ENCODE peak calls at places on chromosome 5, in four cellular contexts. K is A549, N is activated B cell treated with CpG ODN at 0.5 μM for 24 hours, C is HFF-Myc. D is an unnamed sample.
A peak's percentile ranks its signal among the peaks of the same experiment; 100 is the strongest.

GRCh38 chr5:143350790-143351603 is 52.5 kb downstream of the NR3C1 start:
- DNase-seq in K (peak; percentile 39), N (no peak), C (peak; percentile 69), D (no peak)

GRCh38 chr5:10424124-10424731 is 17.5 kb upstream of the ROPN1L start:
- DNase-seq in K (peak; percentile 59), N (no peak), C (no peak), D (no peak)

GRCh38 chr5:172438304-172438652 is 16.0 kb downstream of the SH3PXD2B start:
- DNase-seq in K (no peak), N (no peak), C (no peak), D (no peak)

GRCh38 chr5:157516626-157517325 is 56.8 kb downstream of the NIPAL4 start:
- DNase-seq in K (peak; percentile 52), N (no peak), C (peak; percentile 59), D (no peak)

GRCh38 chr5:198516-198915 is 7.2 kb downstream of the LRRC14B start:
- DNase-seq in K (no peak), N (no peak), C (no peak), D (no peak)

GRCh38 chr5:76270214-76270613 is 132.9 kb upstream of the IQGAP2 start:
- DNase-seq in K (no peak), N (no peak), C (no peak), D (no peak)

GRCh38 chr5:150436141-150436680 is 13.3 kb downstream of the RPS14 start:
- DNase-seq in K (peak; percentile 88), N (peak; percentile 76), C (peak; percentile 76), D (peak; percentile 85)

GRCh38 chr5:94693043-94693822 is 74.8 kb downstream of the SLF1 start:
- DNase-seq in K (peak; percentile 47), N (no peak), C (peak; percentile 33), D (no peak)

GRCh38 chr5:154523704-154524103 is 45.7 kb upstream of the HAND1 start:
- DNase-seq in K (no peak), N (no peak), C (no peak), D (no peak)

GRCh38 chr5:139600336-139600949 is 39.3 kb downstream of the UBE2D2 start:
- DNase-seq in K (peak; percentile 35), N (no peak), C (no peak), D (no peak)

GRCh38 chr5:137086289-137086838 is 412.8 kb downstream of the SPOCK1 start:
- DNase-seq in K (no peak), N (no peak), C (no peak), D (no peak)

GRCh38 chr5:57720656-57721055 is 238.0 kb upstream of the ACTBL2 start:
- DNase-seq in K (no peak), N (no peak), C (no peak), D (no peak)

GRCh38 chr5:173281910-173282309 is 46.3 kb downstream of the STC2 start:
- DNase-seq in K (peak; percentile 54), N (no peak), C (no peak), D (no peak)

GRCh38 chr5:147509710-147510651 is at the start of gene DPYSL3:
- DNase-seq in K (peak; percentile 73), N (no peak), C (no peak), D (no peak)

DNA sequence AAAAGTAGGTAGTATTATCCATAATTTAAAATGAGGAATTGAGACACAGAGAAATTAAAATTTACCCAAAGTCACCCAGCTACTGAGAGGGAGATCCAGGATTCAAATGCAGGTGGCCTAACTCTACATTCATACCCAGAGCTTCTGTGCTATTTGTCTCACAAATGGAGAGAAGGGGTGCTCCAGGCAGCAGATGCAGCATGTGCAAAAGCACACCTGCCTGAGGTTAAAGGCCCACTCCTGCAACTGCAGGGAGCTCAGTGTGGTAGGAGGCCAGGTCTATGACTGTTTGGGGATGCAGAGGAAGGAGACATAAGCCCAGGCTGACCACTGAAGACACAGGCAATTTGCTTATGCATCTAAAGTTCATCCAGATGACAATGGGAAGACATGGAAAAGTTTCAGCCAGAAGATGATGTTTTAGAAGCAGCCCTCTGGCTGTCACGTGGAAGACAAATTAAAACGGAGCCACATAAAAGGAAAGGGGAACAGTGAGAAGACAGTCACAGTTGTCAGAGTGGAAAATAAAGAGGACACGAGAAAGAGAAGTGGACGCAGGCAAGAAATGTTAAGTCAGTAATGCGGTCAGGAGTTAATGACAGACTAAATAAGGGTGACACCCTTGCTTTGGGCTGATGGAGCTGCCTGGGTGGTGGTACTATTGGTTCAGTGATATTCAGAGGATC is 214.7 kb downstream of the EBF1 start:
- DNase-seq in K (no peak), N (no peak), C (no peak), D (no peak)
- TF ChIP-seq CTCF in K (no peak), N (no peak), C (no peak), D (no peak)

GRCh38 chr5:6745706-6746217 is 32.5 kb downstream of the TENT4A start:
- DNase-seq in K (peak; percentile 52), N (no peak), C (no peak), D (no peak)
- TF ChIP-seq CTCF in K (peak; percentile 70), N (peak; percentile 71), C (peak; percentile 64), D (peak; percentile 70)

GRCh38 chr5:178074266-178074952 is 38.9 kb upstream of the N4BP3 start:
- DNase-seq in K (no peak), N (no peak), C (no peak), D (no peak)
- TF ChIP-seq CTCF in K (no peak), N (no peak), C (peak; percentile 16), D (no peak)

DNA sequence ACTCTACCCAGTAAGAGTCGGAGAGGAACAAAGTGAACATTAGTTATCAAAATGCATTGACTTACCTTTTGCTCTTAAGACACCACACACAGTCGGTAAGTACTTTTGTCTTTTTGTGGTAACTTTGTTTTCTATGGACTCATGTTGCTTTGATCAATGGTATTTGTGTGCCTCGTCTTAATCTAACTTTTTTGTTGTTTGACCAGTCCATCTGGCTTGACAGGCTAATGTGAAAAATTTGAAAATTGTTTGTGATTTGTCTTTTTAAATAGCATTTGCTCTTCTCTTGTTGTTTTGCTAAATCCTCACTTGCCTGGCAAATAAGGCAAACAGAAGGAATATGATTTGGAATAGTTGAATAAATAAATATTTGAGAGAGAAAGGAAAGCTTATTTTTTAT is 71.4 kb upstream of the CHD1 start:
- DNase-seq in K (no peak), N (no peak), C (no peak), D (no peak)
- TF ChIP-seq CTCF in K (no peak), N (no peak), C (no peak), D (no peak)

DNA sequence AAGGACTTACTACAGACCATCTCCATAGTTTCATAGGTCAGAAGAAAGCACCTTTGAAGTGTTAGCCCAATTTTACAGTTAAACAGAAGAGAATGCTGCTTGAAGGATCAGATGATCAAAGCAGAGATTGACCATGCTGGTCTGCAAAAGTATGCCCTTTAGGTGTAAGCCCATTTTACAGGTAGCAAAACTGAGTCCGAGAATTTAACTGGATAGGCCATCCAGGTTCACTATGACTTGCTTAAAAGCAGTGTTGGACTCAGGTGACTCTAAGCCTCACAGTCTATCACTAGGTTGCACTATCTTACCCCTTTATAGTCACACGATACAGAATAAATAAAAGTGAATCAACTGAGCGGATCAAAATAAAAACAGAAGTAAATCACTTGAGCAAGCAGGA is 212.7 kb downstream of the DCP2 start:
- DNase-seq in K (no peak), N (no peak), C (no peak), D (no peak)
- TF ChIP-seq CTCF in K (no peak), N (no peak), C (no peak), D (no peak)

GRCh38 chr5:9361835-9362234 is 184.0 kb downstream of the SEMA5A start:
- DNase-seq in K (peak; percentile 66), N (no peak), C (no peak), D (no peak)
- TF ChIP-seq CTCF in K (peak; percentile 37), N (no peak), C (peak; percentile 87), D (no peak)

DNA sequence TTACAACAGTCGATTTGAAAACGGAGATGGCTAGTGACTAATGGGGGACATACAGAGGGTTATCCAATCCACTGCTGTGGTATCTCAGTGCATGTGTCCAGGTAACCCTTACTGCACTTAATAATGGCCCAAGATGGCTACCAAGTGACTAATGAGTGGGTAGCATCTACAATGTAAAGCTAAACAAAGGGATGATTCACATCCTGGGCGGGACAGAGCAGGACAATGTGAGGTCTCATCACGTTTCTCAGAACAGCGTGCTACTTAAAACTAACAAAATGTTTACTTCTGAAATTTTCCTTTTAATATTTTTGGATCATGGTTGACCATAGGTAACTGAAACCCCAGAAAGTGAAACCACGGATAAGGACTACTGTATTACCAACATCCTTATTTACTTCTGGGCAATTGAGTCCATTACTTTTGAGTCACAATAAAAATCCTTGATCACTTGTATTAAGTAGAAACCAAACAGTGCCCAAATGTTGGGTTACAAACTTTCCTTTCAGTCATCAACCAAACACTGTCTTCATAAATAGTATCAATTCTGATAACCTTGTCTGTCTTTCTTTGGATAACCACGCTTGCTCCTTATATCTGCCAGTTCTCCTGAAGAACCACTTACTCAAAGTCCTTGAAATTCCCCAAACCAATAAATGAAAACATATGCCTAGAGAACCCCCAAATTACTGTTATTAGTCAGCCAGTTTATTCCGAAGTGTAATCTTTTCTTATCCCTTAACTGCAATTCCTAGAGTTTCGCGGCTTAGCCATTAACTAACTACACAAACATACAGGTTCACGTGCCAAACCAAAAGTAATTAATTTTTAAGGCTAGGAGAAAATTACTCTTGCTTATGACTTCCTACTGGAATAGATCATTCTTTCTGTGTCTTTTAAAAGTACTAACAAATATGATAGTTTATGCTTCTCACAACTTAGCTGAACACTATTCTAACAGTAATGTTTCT is 59.7 kb downstream of the ELL2 start:
- DNase-seq in K (peak; percentile 58), N (no peak), C (peak; percentile 83), D (no peak)
- TF ChIP-seq CTCF in K (no peak), N (no peak), C (no peak), D (no peak)

GRCh38 chr5:97071101-97071500 is 71.3 kb downstream of the LIX1 start:
- DNase-seq in K (no peak), N (no peak), C (peak; percentile 42), D (no peak)
- TF ChIP-seq CTCF in K (no peak), N (no peak), C (no peak), D (no peak)